ENCODE peak calls at places on chromosomes 7 and 10, in four cellular contexts. J is astrocyte, X is Karpas-422, C is K562. Q is an unnamed sample.

GRCh38 chr10:71529203-71529537 is 132.4 kb downstream of the CDH23 start:
- DNase-seq in J (no peak), C (no peak), X (no peak), Q (no peak)

GRCh38 chr7:151218170-151218569 is 7.9 kb upstream of the H2BK1 start:
- DNase-seq in J (no peak), C (no peak), X (no peak), Q (no peak)

GRCh38 chr10:120931423-120931822 is 80.3 kb downstream of the WDR11 start:
- DNase-seq in C (no peak), J (no peak), X (no peak), Q (no peak)

GRCh38 chr10:43093423-43094090 is 16.7 kb downstream of the RET start:
- DNase-seq in X (no peak), C (no peak), J (no peak), Q (no peak)

GRCh38 chr7:151139071-151139521 is 28.4 kb downstream of the GBX1 start:
- DNase-seq in C (no peak), X (no peak), J (no peak), Q (no peak)

GRCh38 chr10:96830511-96831199 is 1.4 kb upstream of the LCOR start:
- DNase-seq in C (peak), J (peak), X (peak), Q (peak)

GRCh38 chr7:46072722-46073121 is 151.7 kb upstream of the IGFBP3 start:
- DNase-seq in J (peak), C (no peak), X (no peak), Q (no peak)

GRCh38 chr10:47027812-47028260 is 116.6 kb downstream of the PTPN20 start:
- DNase-seq in C (no peak), J (no peak), X (no peak), Q (no peak)

GRCh38 chr7:67821116-67821515 is 824.5 kb downstream of the TYW1 start:
- DNase-seq in X (no peak), J (no peak), C (no peak), Q (no peak)

GRCh38 chr7:159130199-159130775 is 14.4 kb downstream of the VIPR2 start:
- DNase-seq in C (no peak), J (no peak), X (peak), Q (no peak)

GRCh38 chr7:15929406-15929805 is 242.9 kb upstream of the MEOX2 start:
- DNase-seq in X (no peak), C (no peak), J (no peak), Q (no peak)

GRCh38 chr10:132319853-132320669 is 11.9 kb upstream of the LRRC27 start:
- DNase-seq in X (no peak), C (peak), J (peak), Q (no peak)

GRCh38 chr7:40437936-40438634 is 303.3 kb downstream of the SUGCT start:
- DNase-seq in C (no peak), J (peak), X (no peak), Q (no peak)

GRCh38 chr7:7614066-7614738 is 26.4 kb upstream of the UMAD1 start:
- DNase-seq in X (no peak), J (no peak), C (no peak), Q (no peak)

GRCh38 chr7:43015301-43015700 is 83.1 kb downstream of the MRPL32 start:
- DNase-seq in J (no peak), X (no peak), C (no peak), Q (no peak)

GRCh38 chr7:463362-464176 is 56.1 kb downstream of the PDGFA start:
- DNase-seq in J (no peak), X (no peak), C (no peak), Q (no peak)

GRCh38 chr7:51009716-51010496 is 227.2 kb upstream of the GRB10 start:
- DNase-seq in C (no peak), J (peak), X (no peak), Q (no peak)

GRCh38 chr7:122337011-122337410 is 32.5 kb upstream of the FEZF1 start:
- DNase-seq in X (no peak), C (no peak), J (no peak), Q (no peak)

GRCh38 chr10:75926763-75927162 is 495.3 kb downstream of the LRMDA start:
- DNase-seq in C (peak), X (peak), J (no peak), Q (no peak)

GRCh38 chr10:43203491-43204393 is 63.1 kb downstream of the RASGEF1A start:
- DNase-seq in C (peak), X (peak), J (no peak), Q (no peak)

GRCh38 chr10:80500572-80501380 is 36.9 kb upstream of the SH2D4B start:
- DNase-seq in C (peak), X (no peak), J (no peak), Q (no peak)

GRCh38 chr10:92846819-92847184 is 1.5 kb upstream of the EXOC6 start:
- DNase-seq in J (no peak), C (no peak), X (no peak), Q (no peak)

GRCh38 chr10:92848441-92849233 is at the start of gene EXOC6:
- DNase-seq in J (peak), X (peak), C (peak), Q (peak)

GRCh38 chr10:92848037-92848440 is 281 bp upstream of the EXOC6 start:
- DNase-seq in C (no peak), X (no peak), J (no peak), Q (no peak)

GRCh38 chr10:92845926-92846325 is 2.4 kb upstream of the EXOC6 start:
- DNase-seq in C (no peak), X (no peak), J (no peak), Q (peak)

GRCh38 chr10:92847185-92847864 is 995 bp upstream of the EXOC6 start:
- DNase-seq in X (no peak), C (no peak), J (no peak), Q (no peak)
- H3K4me2 ChIP-seq in X (peak), C (peak), J (peak), Q (no peak)

GRCh38 chr7:123433665-123434064 is 100.7 kb downstream of the IQUB start:
- DNase-seq in X (no peak), C (no peak), J (no peak), Q (no peak)
- H3K9ac ChIP-seq in X (no peak), C (no peak), J (no peak), Q (no peak)

GRCh38 chr7:66076459-66077329 is 1.1 kb downstream of the ASL start:
- DNase-seq in C (no peak), J (no peak), X (peak), Q (no peak)
- H3K27ac ChIP-seq in C (peak), J (peak), X (peak), Q (no peak)

GRCh38 chr10:5274795-5275194 is 78.2 kb downstream of the AKR1C4 start:
- DNase-seq in X (no peak), C (no peak), J (no peak), Q (no peak)
- H3K4me2 ChIP-seq in X (no peak), C (no peak), J (no peak), Q (no peak)

Q was measured in MM.1S.